ENCODE peak calls at places on chromosomes 13 and 19, in ten cellular contexts. I is fibroblast of the conjunctiva; D is CD4-positive, CD25-positive, alpha-beta regulatory T cell; F is endothelial cell; S is hepatocyte; B is cardiac fibroblast; X is stimulated activated effector memory CD8-positive, alpha-beta T cell treated with anti-CD3 and anti-CD28 coated beads, Interleukin-12 subunit alpha, Interleukin-12 subunit beta, amount 100 ng/mL, for 72 hours; G is sciatic nerve; N is fibroblast of pulmonary artery; T is mesothelial cell of epicardium. J is an unnamed sample.

GRCh38 chr19:49807174-49807830 is 5.8 kb downstream of the FUZ start:
- DNase-seq in I (no peak), D (no peak), F (no peak), S (no peak), B (no peak), X (no peak), G (no peak), N (no peak), T (no peak), J (no peak)

GRCh38 chr19:42465827-42466280 is 23.1 kb upstream of the CXCL17 start:
- DNase-seq in I (no peak), D (no peak), F (no peak), S (no peak), B (no peak), X (no peak), G (no peak), N (no peak), T (no peak), J (no peak)

GRCh38 chr13:89923731-89924130 is 1423.8 kb upstream of the MIR17HG start:
- DNase-seq in I (no peak), D (no peak), F (no peak), S (no peak), B (peak), X (no peak), G (no peak), N (peak), T (no peak), J (no peak)

GRCh38 chr13:51603716-51604115 is 19.5 kb downstream of the WDFY2 start:
- DNase-seq in I (no peak), D (no peak), F (no peak), S (no peak), B (no peak), X (no peak), G (no peak), N (no peak), T (no peak), J (no peak)

GRCh38 chr13:26867451-26868067 is 107.0 kb upstream of the GPR12 start:
- DNase-seq in I (no peak), D (no peak), F (peak), S (peak), B (peak), X (no peak), G (no peak), N (peak), T (no peak), J (no peak)

GRCh38 chr13:60591348-60591747 is 194.3 kb downstream of the TDRD3 start:
- DNase-seq in I (peak), D (no peak), F (no peak), S (no peak), B (peak), X (no peak), G (no peak), N (peak), T (no peak), J (no peak)

GRCh38 chr19:1400281-1401137 is 833 bp downstream of the GAMT start:
- DNase-seq in I (no peak), D (no peak), F (no peak), S (peak), B (peak), X (no peak), G (no peak), N (no peak), T (no peak), J (no peak)

GRCh38 chr13:34357435-34358232 is 539.7 kb downstream of the RFC3 start:
- DNase-seq in I (no peak), D (no peak), F (no peak), S (no peak), B (peak), X (no peak), G (no peak), N (peak), T (no peak), J (no peak)

GRCh38 chr19:44875666-44876418 is 15.2 kb upstream of the TOMM40 start:
- DNase-seq in I (no peak), D (no peak), F (no peak), S (no peak), B (peak), X (no peak), G (no peak), N (peak), T (no peak), J (no peak)

GRCh38 chr19:5976768-5977167 is 1.2 kb downstream of the RANBP3 start:
- DNase-seq in I (no peak), D (no peak), F (no peak), S (no peak), B (no peak), X (no peak), G (no peak), N (no peak), T (no peak), J (no peak)

GRCh38 chr13:38763446-38764381 is 76.8 kb downstream of the FREM2 start:
- DNase-seq in I (peak), D (no peak), F (peak), S (peak), B (peak), X (no peak), G (no peak), N (peak), T (no peak), J (peak)

GRCh38 chr19:13629687-13630357 is 123.5 kb upstream of the CACNA1A start:
- DNase-seq in I (no peak), D (no peak), F (no peak), S (no peak), B (peak), X (no peak), G (no peak), N (no peak), T (no peak), J (no peak)

GRCh38 chr19:35085947-35086346 is 29.7 kb upstream of the FXYD3 start:
- DNase-seq in I (no peak), D (no peak), F (no peak), S (no peak), B (no peak), X (no peak), G (no peak), N (no peak), T (no peak), J (no peak)

GRCh38 chr13:101700598-101700997 is 248.1 kb downstream of the ITGBL1 start:
- DNase-seq in I (peak), D (no peak), F (no peak), S (no peak), B (peak), X (no peak), G (no peak), N (peak), T (no peak), J (no peak)

GRCh38 chr13:101977475-101977874 is 424.4 kb downstream of the FGF14 start:
- DNase-seq in I (no peak), D (no peak), F (no peak), S (no peak), B (peak), X (no peak), G (no peak), N (no peak), T (no peak), J (no peak)

GRCh38 chr13:31053098-31053497 is 108.6 kb downstream of the HSPH1 start:
- DNase-seq in I (no peak), D (no peak), F (no peak), S (no peak), B (peak), X (no peak), G (no peak), N (no peak), T (no peak), J (no peak)

GRCh38 chr13:103694033-103694432 is 627.8 kb upstream of the SLC10A2 start:
- DNase-seq in I (no peak), D (no peak), F (no peak), S (no peak), B (no peak), X (no peak), G (no peak), N (no peak), T (no peak), J (no peak)

GRCh38 chr19:29663861-29664752 is 1.2 kb upstream of the PLEKHF1 start:
- DNase-seq in I (no peak), D (no peak), F (no peak), S (no peak), B (no peak), X (no peak), G (no peak), N (no peak), T (no peak), J (no peak)

GRCh38 chr19:996051-996838 is 4.0 kb upstream of the GRIN3B start:
- DNase-seq in I (no peak), D (peak), F (no peak), S (peak), B (peak), X (peak), G (no peak), N (peak), T (no peak), J (no peak)

GRCh38 chr13:94128430-94128829 is 351.1 kb downstream of the DCT start:
- DNase-seq in I (no peak), D (no peak), F (no peak), S (no peak), B (no peak), X (no peak), G (no peak), N (peak), T (no peak), J (no peak)

GRCh38 chr19:24086974-24087595 is at the start of gene ZNF254:
- DNase-seq in I (peak), D (peak), F (peak), S (peak), B (peak), X (peak), G (peak), N (peak), T (peak), J (peak)

GRCh38 chr19:16919496-16919895 is 30.7 kb downstream of the F2RL3 start:
- DNase-seq in I (no peak), D (no peak), F (no peak), S (no peak), B (no peak), X (no peak), G (no peak), N (no peak), T (no peak), J (no peak)

GRCh38 chr13:75432811-75433244 is 49.1 kb downstream of the TBC1D4 start:
- DNase-seq in I (no peak), D (no peak), F (no peak), S (no peak), B (no peak), X (no peak), G (no peak), N (no peak), T (no peak), J (no peak)

GRCh38 chr13:109816112-109816978 is 30.0 kb upstream of the IRS2 start:
- DNase-seq in I (peak), D (no peak), F (no peak), S (no peak), B (no peak), X (no peak), G (no peak), N (no peak), T (no peak), J (no peak)

GRCh38 chr19:52533901-52534300 is 6.4 kb downstream of the ZNF808 start:
- DNase-seq in I (no peak), D (no peak), F (no peak), S (peak), B (no peak), X (no peak), G (no peak), N (no peak), T (no peak), J (no peak)

GRCh38 chr13:24851546-24851945 is 87.6 kb downstream of the RNF17 start:
- DNase-seq in I (no peak), D (no peak), F (no peak), S (peak), B (peak), X (no peak), G (no peak), N (peak), T (no peak), J (no peak)

GRCh38 chr13:51935326-51936171 is 73.8 kb downstream of the CCDC70 start:
- DNase-seq in I (no peak), D (no peak), F (peak), S (peak), B (peak), X (no peak), G (no peak), N (peak), T (no peak), J (no peak)

GRCh38 chr19:41859618-41860418 is at the start of gene RPS19:
- DNase-seq in I (peak), D (peak), F (peak), S (peak), B (peak), X (peak), G (peak), N (peak), T (peak), J (peak)

GRCh38 chr19:49335784-49336481 is 727 bp downstream of the CD37 start:
- DNase-seq in I (no peak), D (peak), F (no peak), S (no peak), B (no peak), X (no peak), G (peak), N (no peak), T (no peak), J (no peak)

GRCh38 chr19:17989425-17990094 is 18.4 kb upstream of the ARRDC2 start:
- DNase-seq in I (no peak), D (no peak), F (no peak), S (no peak), B (no peak), X (no peak), G (no peak), N (no peak), T (no peak), J (no peak)

GRCh38 chr19:42693760-42694350 is 46.4 kb downstream of the PSG3 start:
- DNase-seq in I (peak), D (no peak), F (peak), S (no peak), B (peak), X (no peak), G (no peak), N (peak), T (no peak), J (peak)

GRCh38 chr13:42258747-42259146 is 13.2 kb upstream of the AKAP11 start:
- DNase-seq in I (no peak), D (no peak), F (no peak), S (no peak), B (no peak), X (no peak), G (no peak), N (no peak), T (no peak), J (no peak)

GRCh38 chr19:33171916-33172359 is 22.2 kb upstream of the LRP3 start:
- DNase-seq in I (peak), D (no peak), F (no peak), S (no peak), B (peak), X (no peak), G (no peak), N (no peak), T (no peak), J (no peak)

GRCh38 chr19:17268754-17269153 is 1.5 kb downstream of the BABAM1 start:
- DNase-seq in I (no peak), D (no peak), F (no peak), S (no peak), B (no peak), X (no peak), G (no peak), N (no peak), T (no peak), J (no peak)

GRCh38 chr19:45305421-45305820 is 17.3 kb downstream of the CKM start:
- DNase-seq in I (no peak), D (no peak), F (no peak), S (no peak), B (peak), X (no peak), G (no peak), N (peak), T (no peak), J (no peak)

GRCh38 chr13:47594833-47595232 is 406.2 kb downstream of the SUCLA2 start:
- DNase-seq in I (no peak), D (no peak), F (no peak), S (no peak), B (peak), X (no peak), G (no peak), N (peak), T (no peak), J (no peak)

GRCh38 chr19:47110521-47111080 is 3.0 kb downstream of the ZC3H4 start:
- DNase-seq in I (no peak), D (peak), F (no peak), S (no peak), B (no peak), X (no peak), G (no peak), N (no peak), T (no peak), J (no peak)

GRCh38 chr19:35086455-35086854 is 29.2 kb upstream of the FXYD3 start:
- DNase-seq in I (no peak), D (no peak), F (no peak), S (no peak), B (no peak), X (no peak), G (no peak), N (no peak), T (no peak), J (no peak)

GRCh38 chr19:19514215-19514633 is 1.1 kb downstream of the TSSK6 start:
- DNase-seq in I (peak), D (no peak), F (no peak), S (no peak), B (peak), X (no peak), G (peak), N (peak), T (no peak), J (no peak)